ENCODE peak calls at places on chromosomes 7 and 10, in ten cellular contexts. P is A549, E is astrocyte, T is gastrocnemius medialis, K is psoas muscle, V is heart left ventricle, H is hepatocyte, M is left ventricle myocardium inferior, A is ovary, U is spleen. I is an unnamed sample. For H3K4me1, the result is how much of the 10 kb centered on the place peaks cover.

GRCh38 chr7:58086461-58086860 is 636.5 kb downstream of the ZNF716 start:
- DNase-seq in P (no peak), E (no peak), T (no peak), K (peak), V (no peak), H (no peak), M (no peak), A (no peak), U (peak), I (no peak)

GRCh38 chr7:75649462-75649861 is 89.3 kb downstream of the HIP1 start:
- DNase-seq in P (peak), E (no peak), T (no peak), K (no peak), V (peak), H (no peak), M (no peak), A (peak), U (no peak), I (peak)

GRCh38 chr10:100531761-100532160 is 2.1 kb upstream of the NDUFB8 start:
- DNase-seq in P (no peak), E (no peak), T (no peak), K (no peak), V (no peak), H (no peak), M (no peak), A (no peak), U (no peak), I (no peak)

GRCh38 chr7:76318488-76319353 is 16.2 kb downstream of the HSPB1 start:
- DNase-seq in P (peak), E (peak), T (peak), K (peak), V (peak), H (peak), M (peak), A (peak), U (no peak), I (no peak)

GRCh38 chr7:112207106-112207592 is 654 bp downstream of the ZNF277 start:
- DNase-seq in P (no peak), E (no peak), T (no peak), K (no peak), V (no peak), H (no peak), M (no peak), A (no peak), U (no peak), I (peak)

GRCh38 chr10:43235070-43235900 is 31.6 kb downstream of the RASGEF1A start:
- DNase-seq in P (no peak), E (no peak), T (peak), K (peak), V (peak), H (no peak), M (peak), A (peak), U (peak), I (no peak)

GRCh38 chr7:151786241-151786640 is 90.7 kb downstream of the PRKAG2 start:
- DNase-seq in P (no peak), E (no peak), T (no peak), K (peak), V (no peak), H (no peak), M (no peak), A (no peak), U (peak), I (no peak)

GRCh38 chr7:151010307-151011096 is 13.8 kb downstream of the ATG9B start:
- DNase-seq in P (no peak), E (no peak), T (no peak), K (no peak), V (no peak), H (peak), M (no peak), A (no peak), U (peak), I (no peak)

GRCh38 chr7:78576196-78576595 is 777.6 kb downstream of the PHTF2 start:
- DNase-seq in P (no peak), E (peak), T (no peak), K (no peak), V (no peak), H (no peak), M (no peak), A (no peak), U (no peak), I (no peak)

GRCh38 chr7:114082934-114083647 is 164.3 kb upstream of the PPP1R3A start:
- DNase-seq in P (no peak), E (no peak), T (peak), K (peak), V (peak), H (peak), M (peak), A (peak), U (peak), I (no peak)

GRCh38 chr7:111982133-111982532 is 224.1 kb downstream of the DOCK4 start:
- DNase-seq in P (no peak), E (peak), T (no peak), K (no peak), V (no peak), H (no peak), M (no peak), A (no peak), U (no peak), I (no peak)

GRCh38 chr7:2760098-2760889 is 72.3 kb downstream of the AMZ1 start:
- DNase-seq in P (peak), E (no peak), T (peak), K (peak), V (peak), H (peak), M (peak), A (peak), U (peak), I (peak)
- H3K4me1 ChIP-seq in P (under half), E (under half), T (half or more), K (under half), V (half or more), H (under half), M (half or more), A (under half), U (half or more), I (under half)

GRCh38 chr7:121621947-121622346 is 225.8 kb upstream of the FAM3C start:
- DNase-seq in P (no peak), E (no peak), T (no peak), K (no peak), V (no peak), H (no peak), M (no peak), A (no peak), U (no peak), I (no peak)

GRCh38 chr7:121623130-121623872 is 227.2 kb upstream of the FAM3C start:
- DNase-seq in P (no peak), E (no peak), T (no peak), K (no peak), V (no peak), H (no peak), M (no peak), A (no peak), U (no peak), I (no peak)

GRCh38 chr7:121620206-121620605 is 224.1 kb upstream of the FAM3C start:
- DNase-seq in P (no peak), E (no peak), T (no peak), K (no peak), V (no peak), H (no peak), M (no peak), A (no peak), U (no peak), I (no peak)

GRCh38 chr7:121620953-121621606 is 225.0 kb upstream of the FAM3C start:
- DNase-seq in P (no peak), E (no peak), T (no peak), K (no peak), V (no peak), H (no peak), M (no peak), A (no peak), U (peak), I (no peak)

GRCh38 chr7:121624922-121625321 is 228.8 kb upstream of the FAM3C start:
- DNase-seq in P (no peak), E (peak), T (no peak), K (no peak), V (peak), H (no peak), M (peak), A (no peak), U (no peak), I (no peak)
- TF ChIP-seq CTCF in P (no peak), E (no peak), T (no peak), K (no peak), V (no peak), H (no peak), M (no peak), A (no peak), U (no peak), I (no peak)

GRCh38 chr10:16984242-16984641 is 145.4 kb downstream of the CUBN start:
- DNase-seq in P (no peak), E (no peak), T (no peak), K (no peak), V (no peak), H (no peak), M (no peak), A (no peak), U (no peak), I (no peak)

GRCh38 chr10:16987129-16987670 is 142.4 kb downstream of the CUBN start:
- DNase-seq in P (no peak), E (peak), T (no peak), K (no peak), V (no peak), H (no peak), M (no peak), A (no peak), U (no peak), I (peak)

GRCh38 chr10:16987976-16988610 is 141.5 kb downstream of the CUBN start:
- DNase-seq in P (no peak), E (no peak), T (no peak), K (no peak), V (no peak), H (no peak), M (no peak), A (no peak), U (no peak), I (no peak)

GRCh38 chr10:16986082-16986405 is 143.6 kb downstream of the CUBN start:
- DNase-seq in P (no peak), E (no peak), T (no peak), K (no peak), V (no peak), H (no peak), M (no peak), A (no peak), U (no peak), I (no peak)

GRCh38 chr10:16986406-16987128 is 143.0 kb downstream of the CUBN start:
- DNase-seq in P (no peak), E (peak), T (no peak), K (no peak), V (no peak), H (no peak), M (no peak), A (no peak), U (no peak), I (peak)
- H3K27ac ChIP-seq in P (no peak), E (peak), T (peak), K (peak), V (peak), H (peak), M (peak), A (peak), U (no peak), I (peak)

GRCh38 chr7:159008417-159008816 is 136.2 kb downstream of the VIPR2 start:
- DNase-seq in P (no peak), E (no peak), T (no peak), K (no peak), V (no peak), H (no peak), M (no peak), A (no peak), U (no peak), I (no peak)

GRCh38 chr7:159010411-159010810 is 134.3 kb downstream of the VIPR2 start:
- DNase-seq in P (no peak), E (no peak), T (no peak), K (no peak), V (no peak), H (no peak), M (no peak), A (no peak), U (no peak), I (no peak)

GRCh38 chr7:159010951-159011820 is 133.5 kb downstream of the VIPR2 start:
- DNase-seq in P (no peak), E (no peak), T (no peak), K (no peak), V (no peak), H (no peak), M (no peak), A (peak), U (no peak), I (no peak)

GRCh38 chr7:159008055-159008405 is 136.6 kb downstream of the VIPR2 start:
- DNase-seq in P (no peak), E (no peak), T (no peak), K (no peak), V (no peak), H (no peak), M (no peak), A (no peak), U (no peak), I (no peak)

DNA sequence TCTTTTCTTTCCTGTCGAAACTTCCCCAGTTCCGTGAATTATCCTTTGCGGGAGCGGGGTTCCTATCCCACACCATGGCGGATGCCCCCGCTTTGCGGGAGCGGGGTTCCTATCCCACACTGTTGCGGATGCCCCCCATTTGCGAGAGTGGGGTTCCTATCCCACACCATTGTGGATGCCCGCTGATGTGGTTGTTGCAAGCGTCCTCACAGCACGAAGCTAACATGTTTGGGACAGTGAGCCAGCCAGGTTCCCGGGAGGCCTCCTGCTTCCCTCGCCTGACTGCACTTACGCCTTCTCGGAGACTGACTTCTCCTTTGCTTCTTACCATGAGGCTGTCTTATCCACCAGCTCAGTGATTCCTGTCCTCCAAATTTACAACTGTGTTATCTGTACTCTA is 134.7 kb downstream of the VIPR2 start:
- DNase-seq in P (no peak), E (no peak), T (no peak), K (no peak), V (no peak), H (no peak), M (no peak), A (no peak), U (no peak), I (no peak)
- H3K4me1 ChIP-seq in P (under half), E (under half), T (under half), K (under half), V (under half), H (under half), M (under half), A (under half), U (under half), I (under half)

GRCh38 chr7:218316-218715 is 25.9 kb downstream of the FAM20C start:
- DNase-seq in P (no peak), E (no peak), T (no peak), K (no peak), V (no peak), H (no peak), M (no peak), A (no peak), U (no peak), I (no peak)

GRCh38 chr7:218896-219580 is 26.7 kb downstream of the FAM20C start:
- DNase-seq in P (no peak), E (no peak), T (no peak), K (no peak), V (no peak), H (no peak), M (no peak), A (no peak), U (no peak), I (no peak)

GRCh38 chr7:219581-220150 is 27.3 kb downstream of the FAM20C start:
- DNase-seq in P (no peak), E (no peak), T (no peak), K (no peak), V (no peak), H (peak), M (no peak), A (no peak), U (no peak), I (no peak)

GRCh38 chr7:221996-222715 is 29.8 kb downstream of the FAM20C start:
- DNase-seq in P (no peak), E (no peak), T (no peak), K (no peak), V (no peak), H (no peak), M (no peak), A (no peak), U (no peak), I (no peak)

DNA sequence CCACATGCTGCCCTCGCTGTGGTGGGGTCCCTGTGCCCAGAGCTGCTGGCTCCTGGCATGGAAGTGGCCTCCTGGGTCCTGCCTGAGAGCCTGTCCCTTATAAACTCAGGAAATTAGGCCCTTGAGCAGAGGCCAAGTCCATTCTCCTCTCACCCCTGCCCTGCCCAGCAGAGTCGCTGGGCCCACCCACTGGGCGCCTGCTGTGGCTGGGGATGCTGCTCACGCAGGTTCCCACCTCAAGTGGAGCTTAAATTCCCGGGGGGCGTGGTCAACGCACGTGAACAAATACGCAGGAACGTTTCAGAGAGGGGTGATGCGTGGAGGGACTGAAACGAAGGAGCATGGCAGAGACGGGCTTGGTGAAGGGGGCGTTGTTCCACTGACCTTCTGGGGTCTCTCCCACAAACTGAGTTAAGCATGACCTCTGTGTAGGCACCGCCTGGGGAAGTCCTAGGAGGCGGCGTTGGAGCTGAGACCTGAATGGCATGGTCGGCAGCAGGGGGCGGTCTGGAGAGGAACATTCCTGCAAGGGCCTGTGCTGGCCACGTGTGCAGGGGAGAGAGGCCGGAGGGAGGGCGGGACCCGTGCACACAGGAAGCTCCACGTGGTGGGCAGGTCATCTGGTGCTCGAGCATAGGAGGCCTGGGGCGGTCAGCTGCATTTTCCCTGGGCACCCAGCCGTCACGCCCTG is 27.9 kb downstream of the FAM20C start:
- DNase-seq in P (peak), E (no peak), T (no peak), K (no peak), V (no peak), H (no peak), M (no peak), A (no peak), U (no peak), I (no peak)
- TF ChIP-seq CTCF in P (no peak), E (no peak), T (no peak), K (no peak), V (no peak), H (peak), M (no peak), A (no peak), U (no peak), I (peak)

GRCh38 chr7:82185443-82185842 is 258.1 kb downstream of the CACNA2D1 start:
- DNase-seq in P (no peak), E (no peak), T (no peak), K (no peak), V (no peak), H (no peak), M (no peak), A (no peak), U (no peak), I (no peak)

GRCh38 chr7:82179311-82179710 is 264.3 kb downstream of the CACNA2D1 start:
- DNase-seq in P (no peak), E (no peak), T (no peak), K (no peak), V (no peak), H (no peak), M (no peak), A (no peak), U (no peak), I (no peak)

GRCh38 chr7:82188636-82189035 is 254.9 kb downstream of the CACNA2D1 start:
- DNase-seq in P (no peak), E (no peak), T (no peak), K (no peak), V (no peak), H (no peak), M (no peak), A (no peak), U (no peak), I (no peak)

DNA sequence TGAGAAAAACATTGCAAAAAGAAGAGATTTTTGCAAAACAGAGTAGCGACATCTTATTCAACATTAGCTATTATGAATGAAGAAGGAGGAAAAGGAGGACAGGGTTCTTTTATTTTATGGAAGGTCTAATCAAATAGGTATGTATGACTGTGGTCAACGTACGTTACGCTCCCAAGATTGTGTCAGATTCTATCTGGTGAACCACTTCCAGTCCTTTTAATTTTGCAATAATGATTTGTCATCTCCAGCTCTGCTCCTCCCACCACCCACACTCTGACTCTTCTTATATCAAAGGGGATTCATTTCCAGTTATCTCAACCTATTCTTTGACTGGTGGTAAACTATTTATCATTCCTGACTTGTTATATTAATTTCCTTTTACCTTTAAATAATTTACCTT is 259.9 kb downstream of the CACNA2D1 start:
- DNase-seq in P (no peak), E (peak), T (no peak), K (no peak), V (no peak), H (no peak), M (no peak), A (no peak), U (no peak), I (peak)
- H3K27ac ChIP-seq in P (no peak), E (peak), T (no peak), K (no peak), V (no peak), H (no peak), M (no peak), A (no peak), U (no peak), I (no peak)

GRCh38 chr10:35398355-35398754 is 62.0 kb downstream of the CCNY start:
- DNase-seq in P (no peak), E (no peak), T (no peak), K (no peak), V (no peak), H (no peak), M (no peak), A (no peak), U (no peak), I (no peak)
- H3K4me1 ChIP-seq in P (under half), E (under half), T (half or more), K (half or more), V (half or more), H (under half), M (half or more), A (under half), U (under half), I (under half)

GRCh38 chr10:122135251-122136025 is 135.7 kb upstream of the BTBD16 start:
- DNase-seq in P (no peak), E (no peak), T (no peak), K (no peak), V (no peak), H (no peak), M (no peak), A (no peak), U (no peak), I (no peak)

GRCh38 chr10:122130474-122131110 is 140.5 kb upstream of the BTBD16 start:
- DNase-seq in P (no peak), E (no peak), T (no peak), K (no peak), V (no peak), H (no peak), M (no peak), A (no peak), U (no peak), I (no peak)

GRCh38 chr10:122128357-122128756 is 139.4 kb downstream of the TACC2 start:
- DNase-seq in P (no peak), E (peak), T (peak), K (peak), V (peak), H (no peak), M (peak), A (no peak), U (no peak), I (no peak)

GRCh38 chr10:122132331-122132755 is 138.8 kb upstream of the BTBD16 start:
- DNase-seq in P (no peak), E (no peak), T (peak), K (no peak), V (no peak), H (no peak), M (no peak), A (no peak), U (no peak), I (no peak)

DNA sequence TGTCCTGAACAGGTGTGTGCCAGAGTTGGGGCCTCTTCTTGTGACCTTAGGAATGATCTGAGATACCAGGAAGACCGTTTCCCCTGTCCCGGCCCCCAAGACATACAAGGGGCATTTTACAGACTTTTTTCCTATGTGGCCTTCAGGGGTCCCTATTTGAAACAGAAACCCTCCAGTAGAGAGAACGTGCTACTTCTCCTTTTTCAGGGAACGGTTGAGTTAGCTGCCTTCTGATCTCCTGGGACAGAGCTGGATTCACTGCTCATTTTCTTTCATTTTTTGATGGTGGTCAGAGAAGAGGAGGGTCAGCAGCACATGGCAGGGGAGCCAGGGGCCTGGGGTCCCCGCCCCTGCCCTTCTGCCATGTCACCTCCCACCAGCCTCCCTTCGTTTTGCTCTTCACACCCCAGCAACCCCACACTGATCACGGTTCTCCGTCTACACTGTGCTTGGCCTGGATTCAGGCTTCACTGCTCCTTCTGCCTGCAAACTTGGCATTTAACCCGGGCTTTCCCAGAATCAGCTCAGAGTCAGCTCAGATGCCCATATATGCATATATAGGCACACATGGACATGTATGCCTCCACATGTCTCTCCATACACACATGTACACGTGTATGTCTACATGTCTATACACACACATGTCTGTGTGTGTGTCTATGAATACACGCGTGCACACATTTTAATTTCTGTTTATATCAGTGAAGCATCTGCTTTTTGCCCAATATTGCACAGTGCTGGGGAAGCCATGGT is 138.0 kb upstream of the BTBD16 start:
- DNase-seq in P (no peak), E (no peak), T (no peak), K (no peak), V (no peak), H (no peak), M (no peak), A (no peak), U (no peak), I (no peak)
- TF ChIP-seq CTCF in P (no peak), E (no peak), T (no peak), K (no peak), V (no peak), H (no peak), M (no peak), A (no peak), U (no peak), I (no peak)